ENCODE peak calls at places on chromosomes 16 and 17, in seven cellular contexts. One of them, this sample, is unnamed.

GRCh38 chr17:27469256-27469655 is 13.0 kb downstream of the KSR1 start:
- DNase-seq in psoas muscle: no peak
- DNase-seq in left ventricle myocardium inferior: no peak
- DNase-seq in thoracic aorta: no peak
- DNase-seq in WTC11: no peak
- DNase-seq in cardiac fibroblast: no peak
- DNase-seq in cardiac muscle cell: no peak
- DNase-seq in this sample: no peak

GRCh38 chr17:2656293-2656692 is 55.3 kb downstream of the CLUH start:
- DNase-seq in psoas muscle: no peak
- DNase-seq in left ventricle myocardium inferior: no peak
- DNase-seq in thoracic aorta: no peak
- DNase-seq in WTC11: no peak
- DNase-seq in cardiac fibroblast: no peak
- DNase-seq in cardiac muscle cell: no peak
- DNase-seq in this sample: no peak

GRCh38 chr17:8225813-8226535 is 15.6 kb upstream of the AURKB start:
- DNase-seq in psoas muscle: peak; percentile 31
- DNase-seq in left ventricle myocardium inferior: no peak
- DNase-seq in thoracic aorta: no peak
- DNase-seq in WTC11: peak; percentile 76
- DNase-seq in cardiac fibroblast: peak; percentile 79
- DNase-seq in cardiac muscle cell: peak; percentile 36
- DNase-seq in this sample: no peak

GRCh38 chr16:2365895-2366294 is 25.4 kb upstream of the ABCA3 start:
- DNase-seq in psoas muscle: no peak
- DNase-seq in left ventricle myocardium inferior: no peak
- DNase-seq in thoracic aorta: no peak
- DNase-seq in WTC11: no peak
- DNase-seq in cardiac fibroblast: peak; percentile 70
- DNase-seq in cardiac muscle cell: no peak
- DNase-seq in this sample: peak; percentile 45

GRCh38 chr17:4949321-4950074 is 1.2 kb upstream of the PFN1 start:
- DNase-seq in psoas muscle: peak; percentile 87
- DNase-seq in left ventricle myocardium inferior: peak; percentile 75
- DNase-seq in thoracic aorta: no peak
- DNase-seq in WTC11: peak; percentile 74
- DNase-seq in cardiac fibroblast: peak; percentile 71
- DNase-seq in cardiac muscle cell: peak; percentile 60
- DNase-seq in this sample: no peak

GRCh38 chr17:75764711-75765421 is at the start of gene GALK1:
- DNase-seq in psoas muscle: peak; percentile 81
- DNase-seq in left ventricle myocardium inferior: peak; percentile 81
- DNase-seq in thoracic aorta: no peak
- DNase-seq in WTC11: peak; percentile 67
- DNase-seq in cardiac fibroblast: peak; percentile 74
- DNase-seq in cardiac muscle cell: peak; percentile 81
- DNase-seq in this sample: no peak

GRCh38 chr16:70778901-70779309 is 22.1 kb downstream of the VAC14 start:
- DNase-seq in psoas muscle: peak; percentile 63
- DNase-seq in left ventricle myocardium inferior: peak; percentile 49
- DNase-seq in thoracic aorta: no peak
- DNase-seq in WTC11: peak; percentile 90
- DNase-seq in cardiac fibroblast: peak; percentile 88
- DNase-seq in cardiac muscle cell: peak; percentile 77
- DNase-seq in this sample: peak; percentile 66

GRCh38 chr17:30186761-30187160 is 48.7 kb downstream of the SLC6A4 start:
- DNase-seq in psoas muscle: no peak
- DNase-seq in left ventricle myocardium inferior: no peak
- DNase-seq in thoracic aorta: no peak
- DNase-seq in WTC11: no peak
- DNase-seq in cardiac fibroblast: no peak
- DNase-seq in cardiac muscle cell: no peak
- DNase-seq in this sample: no peak

GRCh38 chr17:74351552-74352210 is 10.0 kb downstream of the BTBD17 start:
- DNase-seq in psoas muscle: no peak
- DNase-seq in left ventricle myocardium inferior: no peak
- DNase-seq in thoracic aorta: no peak
- DNase-seq in WTC11: peak; percentile 66
- DNase-seq in cardiac fibroblast: no peak
- DNase-seq in cardiac muscle cell: peak; percentile 51
- DNase-seq in this sample: no peak

GRCh38 chr16:13402601-13403000 is 501.2 kb downstream of the SHISA9 start:
- DNase-seq in psoas muscle: no peak
- DNase-seq in left ventricle myocardium inferior: no peak
- DNase-seq in thoracic aorta: no peak
- DNase-seq in WTC11: no peak
- DNase-seq in cardiac fibroblast: no peak
- DNase-seq in cardiac muscle cell: no peak
- DNase-seq in this sample: no peak

GRCh38 chr16:66278604-66279262 is 87.8 kb upstream of the CDH5 start:
- DNase-seq in psoas muscle: no peak
- DNase-seq in left ventricle myocardium inferior: no peak
- DNase-seq in thoracic aorta: no peak
- DNase-seq in WTC11: no peak
- DNase-seq in cardiac fibroblast: no peak
- DNase-seq in cardiac muscle cell: no peak
- DNase-seq in this sample: no peak

GRCh38 chr16:72169708-72170107 is 2.2 kb downstream of the PMFBP1 start:
- DNase-seq in psoas muscle: no peak
- DNase-seq in left ventricle myocardium inferior: no peak
- DNase-seq in thoracic aorta: no peak
- DNase-seq in WTC11: no peak
- DNase-seq in cardiac fibroblast: no peak
- DNase-seq in cardiac muscle cell: no peak
- DNase-seq in this sample: no peak

GRCh38 chr16:54176376-54176901 is 110.1 kb downstream of the IRX3 start:
- DNase-seq in psoas muscle: no peak
- DNase-seq in left ventricle myocardium inferior: no peak
- DNase-seq in thoracic aorta: no peak
- DNase-seq in WTC11: peak; percentile 69
- DNase-seq in cardiac fibroblast: no peak
- DNase-seq in cardiac muscle cell: peak; percentile 48
- DNase-seq in this sample: no peak

GRCh38 chr16:88389621-88390160 is 6.9 kb downstream of the ZNF469 start:
- DNase-seq in psoas muscle: no peak
- DNase-seq in left ventricle myocardium inferior: no peak
- DNase-seq in thoracic aorta: no peak
- DNase-seq in WTC11: no peak
- DNase-seq in cardiac fibroblast: peak; percentile 34
- DNase-seq in cardiac muscle cell: no peak
- DNase-seq in this sample: no peak
- TF ChIP-seq CTCF in psoas muscle: no peak
- TF ChIP-seq CTCF in left ventricle myocardium inferior: no peak
- TF ChIP-seq CTCF in thoracic aorta: no peak
- TF ChIP-seq CTCF in WTC11: no peak
- TF ChIP-seq CTCF in cardiac fibroblast: no peak
- TF ChIP-seq CTCF in cardiac muscle cell: no peak
- TF ChIP-seq CTCF in this sample: no peak

DNA sequence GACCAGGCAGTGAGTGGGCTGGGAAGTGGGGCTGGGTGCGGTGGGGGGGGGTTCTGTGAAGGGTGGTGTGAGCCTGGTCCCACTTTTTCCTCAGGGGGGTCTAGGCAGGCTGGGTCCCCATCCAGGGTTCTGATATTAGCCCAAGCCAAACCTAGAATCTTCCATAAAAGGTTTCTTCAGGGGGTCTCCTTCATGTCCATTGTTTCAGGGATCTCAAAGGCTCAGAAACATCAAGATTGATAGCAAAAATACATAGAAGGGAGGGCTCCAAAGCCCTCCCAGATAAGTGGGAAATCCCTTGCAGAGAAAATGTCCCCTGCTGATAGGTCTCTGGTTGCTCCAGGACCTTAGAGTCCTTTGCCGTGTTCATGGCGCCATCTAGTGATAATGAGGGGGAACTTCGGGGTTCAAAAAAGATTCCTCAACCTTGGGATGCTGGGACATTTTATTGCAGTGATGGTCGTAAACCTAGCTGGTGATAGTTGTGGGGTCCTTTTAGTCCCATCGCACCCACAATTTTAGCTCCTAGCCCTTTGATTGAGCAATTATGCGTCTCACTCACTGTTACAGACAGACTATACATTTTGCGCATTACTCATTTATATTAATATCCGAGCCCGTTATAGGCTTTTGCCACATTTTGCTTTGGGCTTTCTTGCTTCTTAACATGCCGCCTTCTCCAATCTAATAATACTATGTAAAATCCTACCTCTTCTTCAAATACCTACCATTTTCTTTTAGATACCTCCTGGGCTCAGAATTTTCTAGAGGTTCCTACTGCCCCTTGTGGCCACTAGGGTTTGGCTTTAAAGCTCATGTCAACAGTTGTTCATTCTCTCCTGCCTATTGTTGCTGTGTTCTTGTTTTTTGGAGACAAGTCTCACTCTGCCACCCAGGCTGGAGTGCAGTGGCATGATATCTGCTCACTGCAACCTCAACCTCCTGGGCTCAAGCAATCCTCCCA is 35.1 kb downstream of the IGF2BP1 start:
- DNase-seq in psoas muscle: no peak
- DNase-seq in left ventricle myocardium inferior: no peak
- DNase-seq in thoracic aorta: no peak
- DNase-seq in WTC11: peak; percentile 46
- DNase-seq in cardiac fibroblast: peak; percentile 89
- DNase-seq in cardiac muscle cell: peak; percentile 85
- DNase-seq in this sample: no peak
- TF ChIP-seq CTCF in psoas muscle: peak; percentile 70
- TF ChIP-seq CTCF in left ventricle myocardium inferior: peak; percentile 79
- TF ChIP-seq CTCF in thoracic aorta: peak; percentile 66
- TF ChIP-seq CTCF in WTC11: peak; percentile 73
- TF ChIP-seq CTCF in cardiac fibroblast: peak; percentile 86
- TF ChIP-seq CTCF in cardiac muscle cell: peak; percentile 69
- TF ChIP-seq CTCF in this sample: peak; percentile 73

GRCh38 chr16:88002211-88002610 is 51.0 kb downstream of the BANP start:
- DNase-seq in psoas muscle: no peak
- DNase-seq in left ventricle myocardium inferior: no peak
- DNase-seq in thoracic aorta: no peak
- DNase-seq in WTC11: no peak
- DNase-seq in cardiac fibroblast: no peak
- DNase-seq in cardiac muscle cell: no peak
- DNase-seq in this sample: no peak

GRCh38 chr16:88002749-88003148 is 51.5 kb downstream of the BANP start:
- DNase-seq in psoas muscle: no peak
- DNase-seq in left ventricle myocardium inferior: no peak
- DNase-seq in thoracic aorta: no peak
- DNase-seq in WTC11: no peak
- DNase-seq in cardiac fibroblast: no peak
- DNase-seq in cardiac muscle cell: no peak
- DNase-seq in this sample: no peak

GRCh38 chr16:87995644-87996043 is 44.4 kb downstream of the BANP start:
- DNase-seq in psoas muscle: no peak
- DNase-seq in left ventricle myocardium inferior: no peak
- DNase-seq in thoracic aorta: no peak
- DNase-seq in WTC11: no peak
- DNase-seq in cardiac fibroblast: no peak
- DNase-seq in cardiac muscle cell: no peak
- DNase-seq in this sample: no peak

GRCh38 chr16:87993901-87994300 is 42.7 kb downstream of the BANP start:
- DNase-seq in psoas muscle: no peak
- DNase-seq in left ventricle myocardium inferior: no peak
- DNase-seq in thoracic aorta: no peak
- DNase-seq in WTC11: no peak
- DNase-seq in cardiac fibroblast: no peak
- DNase-seq in cardiac muscle cell: no peak
- DNase-seq in this sample: no peak

GRCh38 chr16:87996962-87997880 is 46.0 kb downstream of the BANP start:
- DNase-seq in psoas muscle: no peak
- DNase-seq in left ventricle myocardium inferior: no peak
- DNase-seq in thoracic aorta: no peak
- DNase-seq in WTC11: no peak
- DNase-seq in cardiac fibroblast: no peak
- DNase-seq in cardiac muscle cell: no peak
- DNase-seq in this sample: no peak
- TF ChIP-seq CTCF in psoas muscle: no peak
- TF ChIP-seq CTCF in left ventricle myocardium inferior: no peak
- TF ChIP-seq CTCF in thoracic aorta: no peak
- TF ChIP-seq CTCF in WTC11: no peak
- TF ChIP-seq CTCF in cardiac fibroblast: no peak
- TF ChIP-seq CTCF in cardiac muscle cell: no peak
- TF ChIP-seq CTCF in this sample: no peak

DNA sequence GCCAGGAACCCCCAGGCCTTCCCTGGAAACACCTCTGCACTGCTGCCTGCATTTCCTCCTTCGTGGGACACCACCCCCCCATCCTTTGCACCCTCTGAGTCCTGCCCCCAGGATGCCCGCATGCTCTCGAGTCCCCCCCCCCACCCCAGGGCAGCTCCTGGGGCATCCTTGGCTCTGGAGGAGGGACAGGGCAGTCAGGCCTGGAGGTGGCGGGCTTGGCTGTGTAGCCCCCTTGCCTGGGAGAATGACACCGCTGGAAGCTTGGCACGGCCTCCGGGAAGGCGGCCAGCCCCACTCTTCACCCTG is 98.9 kb upstream of the GSE1 start:
- DNase-seq in psoas muscle: peak; percentile 67
- DNase-seq in left ventricle myocardium inferior: peak; percentile 81
- DNase-seq in thoracic aorta: peak; percentile 41
- DNase-seq in WTC11: no peak
- DNase-seq in cardiac fibroblast: no peak
- DNase-seq in cardiac muscle cell: no peak
- DNase-seq in this sample: no peak
- TF ChIP-seq CTCF in psoas muscle: no peak
- TF ChIP-seq CTCF in left ventricle myocardium inferior: no peak
- TF ChIP-seq CTCF in thoracic aorta: no peak
- TF ChIP-seq CTCF in WTC11: no peak
- TF ChIP-seq CTCF in cardiac fibroblast: no peak
- TF ChIP-seq CTCF in cardiac muscle cell: no peak
- TF ChIP-seq CTCF in this sample: peak; percentile 23

This sample was measured in AG04449.